ENCODE peak calls at places on chromosomes 5 and 9, in six cellular contexts. One of them, this sample, is unnamed.

GRCh38 chr9:36995927-36996471 is 38.1 kb downstream of the PAX5 start:
- DNase-seq in stomach: peak
- DNase-seq in Panc1: peak
- DNase-seq in heart right ventricle: peak
- DNase-seq in PC-3: peak
- DNase-seq in aorta: no peak
- DNase-seq in this sample: peak

GRCh38 chr5:135107986-135108385 is 74.0 kb upstream of the PITX1 start:
- DNase-seq in stomach: no peak
- DNase-seq in Panc1: no peak
- DNase-seq in heart right ventricle: no peak
- DNase-seq in PC-3: no peak
- DNase-seq in aorta: peak
- DNase-seq in this sample: no peak

GRCh38 chr9:134231330-134231745 is 67.0 kb upstream of the RNU6ATAC start:
- DNase-seq in stomach: no peak
- DNase-seq in Panc1: no peak
- DNase-seq in heart right ventricle: no peak
- DNase-seq in PC-3: no peak
- DNase-seq in aorta: no peak
- DNase-seq in this sample: no peak

GRCh38 chr5:133967715-133968056 is 739 bp downstream of the C5orf15 start:
- DNase-seq in stomach: peak
- DNase-seq in Panc1: no peak
- DNase-seq in heart right ventricle: no peak
- DNase-seq in PC-3: no peak
- DNase-seq in aorta: no peak
- DNase-seq in this sample: no peak

GRCh38 chr5:68405026-68405684 is 189.6 kb downstream of the PIK3R1 start:
- DNase-seq in stomach: no peak
- DNase-seq in Panc1: no peak
- DNase-seq in heart right ventricle: no peak
- DNase-seq in PC-3: peak
- DNase-seq in aorta: no peak
- DNase-seq in this sample: peak

GRCh38 chr9:114287001-114287762 is 35.7 kb upstream of the ORM1 start:
- DNase-seq in stomach: no peak
- DNase-seq in Panc1: no peak
- DNase-seq in heart right ventricle: no peak
- DNase-seq in PC-3: no peak
- DNase-seq in aorta: peak
- DNase-seq in this sample: no peak

GRCh38 chr5:73126381-73126780 is 6.0 kb downstream of the TMEM171 start:
- DNase-seq in stomach: no peak
- DNase-seq in Panc1: no peak
- DNase-seq in heart right ventricle: no peak
- DNase-seq in PC-3: no peak
- DNase-seq in aorta: no peak
- DNase-seq in this sample: no peak

GRCh38 chr5:96207420-96207819 is 225.6 kb downstream of the PCSK1 start:
- DNase-seq in stomach: no peak
- DNase-seq in Panc1: no peak
- DNase-seq in heart right ventricle: no peak
- DNase-seq in PC-3: no peak
- DNase-seq in aorta: no peak
- DNase-seq in this sample: no peak

GRCh38 chr5:173035904-173036707 is 20.0 kb upstream of the CREBRF start:
- DNase-seq in stomach: no peak
- DNase-seq in Panc1: no peak
- DNase-seq in heart right ventricle: no peak
- DNase-seq in PC-3: no peak
- DNase-seq in aorta: no peak
- DNase-seq in this sample: no peak

GRCh38 chr9:26426732-26427131 is 465.9 kb downstream of the CAAP1 start:
- DNase-seq in stomach: no peak
- DNase-seq in Panc1: no peak
- DNase-seq in heart right ventricle: no peak
- DNase-seq in PC-3: no peak
- DNase-seq in aorta: peak
- DNase-seq in this sample: no peak

GRCh38 chr5:132103380-132103951 is 29.9 kb downstream of the CSF2 start:
- DNase-seq in stomach: peak
- DNase-seq in Panc1: peak
- DNase-seq in heart right ventricle: peak
- DNase-seq in PC-3: peak
- DNase-seq in aorta: peak
- DNase-seq in this sample: peak

GRCh38 chr9:16708638-16709435 is 161.6 kb downstream of the BNC2 start:
- DNase-seq in stomach: no peak
- DNase-seq in Panc1: no peak
- DNase-seq in heart right ventricle: no peak
- DNase-seq in PC-3: no peak
- DNase-seq in aorta: no peak
- DNase-seq in this sample: no peak

GRCh38 chr9:107173422-107174180 is 109.5 kb upstream of the RAD23B start:
- DNase-seq in stomach: no peak
- DNase-seq in Panc1: no peak
- DNase-seq in heart right ventricle: no peak
- DNase-seq in PC-3: peak
- DNase-seq in aorta: no peak
- DNase-seq in this sample: no peak

GRCh38 chr5:133569347-133569746 is 43.0 kb downstream of the FSTL4 start:
- DNase-seq in stomach: no peak
- DNase-seq in Panc1: no peak
- DNase-seq in heart right ventricle: no peak
- DNase-seq in PC-3: peak
- DNase-seq in aorta: no peak
- DNase-seq in this sample: no peak

GRCh38 chr5:73387630-73388370 is 60.8 kb downstream of the FOXD1 start:
- DNase-seq in stomach: no peak
- DNase-seq in Panc1: no peak
- DNase-seq in heart right ventricle: no peak
- DNase-seq in PC-3: no peak
- DNase-seq in aorta: no peak
- DNase-seq in this sample: no peak

GRCh38 chr9:134169724-134170401 is 5.5 kb upstream of the RNU6ATAC start:
- DNase-seq in stomach: no peak
- DNase-seq in Panc1: no peak
- DNase-seq in heart right ventricle: no peak
- DNase-seq in PC-3: no peak
- DNase-seq in aorta: no peak
- DNase-seq in this sample: no peak

GRCh38 chr5:159184858-159185381 is 24.4 kb downstream of the RNF145 start:
- DNase-seq in stomach: no peak
- DNase-seq in Panc1: no peak
- DNase-seq in heart right ventricle: no peak
- DNase-seq in PC-3: peak
- DNase-seq in aorta: no peak
- DNase-seq in this sample: no peak

GRCh38 chr5:60354322-60354721 is 345.6 kb downstream of the DEPDC1B start:
- DNase-seq in stomach: no peak
- DNase-seq in Panc1: no peak
- DNase-seq in heart right ventricle: no peak
- DNase-seq in PC-3: no peak
- DNase-seq in aorta: no peak
- DNase-seq in this sample: no peak

GRCh38 chr5:38618154-38618553 is 61.7 kb upstream of the LIFR start:
- DNase-seq in stomach: no peak
- DNase-seq in Panc1: no peak
- DNase-seq in heart right ventricle: no peak
- DNase-seq in PC-3: no peak
- DNase-seq in aorta: no peak
- DNase-seq in this sample: no peak

GRCh38 chr5:161258438-161258837 is 288.1 kb downstream of the GABRB2 start:
- DNase-seq in stomach: no peak
- DNase-seq in Panc1: no peak
- DNase-seq in heart right ventricle: no peak
- DNase-seq in PC-3: no peak
- DNase-seq in aorta: no peak
- DNase-seq in this sample: no peak

GRCh38 chr9:29039258-29039657 is 1466.0 kb upstream of the C9orf72 start:
- DNase-seq in stomach: no peak
- DNase-seq in Panc1: no peak
- DNase-seq in heart right ventricle: no peak
- DNase-seq in PC-3: peak
- DNase-seq in aorta: no peak
- DNase-seq in this sample: peak

GRCh38 chr9:83198336-83198735 is 135.4 kb upstream of the RASEF start:
- DNase-seq in stomach: no peak
- DNase-seq in Panc1: no peak
- DNase-seq in heart right ventricle: no peak
- DNase-seq in PC-3: no peak
- DNase-seq in aorta: no peak
- DNase-seq in this sample: no peak

GRCh38 chr9:137682431-137682991 is 63.7 kb downstream of the EHMT1 start:
- DNase-seq in stomach: no peak
- DNase-seq in Panc1: no peak
- DNase-seq in heart right ventricle: no peak
- DNase-seq in PC-3: no peak
- DNase-seq in aorta: no peak
- DNase-seq in this sample: no peak

GRCh38 chr9:125585503-125586172 is 121.4 kb downstream of the MAPKAP1 start:
- DNase-seq in stomach: no peak
- DNase-seq in Panc1: no peak
- DNase-seq in heart right ventricle: no peak
- DNase-seq in PC-3: no peak
- DNase-seq in aorta: no peak
- DNase-seq in this sample: no peak

DNA sequence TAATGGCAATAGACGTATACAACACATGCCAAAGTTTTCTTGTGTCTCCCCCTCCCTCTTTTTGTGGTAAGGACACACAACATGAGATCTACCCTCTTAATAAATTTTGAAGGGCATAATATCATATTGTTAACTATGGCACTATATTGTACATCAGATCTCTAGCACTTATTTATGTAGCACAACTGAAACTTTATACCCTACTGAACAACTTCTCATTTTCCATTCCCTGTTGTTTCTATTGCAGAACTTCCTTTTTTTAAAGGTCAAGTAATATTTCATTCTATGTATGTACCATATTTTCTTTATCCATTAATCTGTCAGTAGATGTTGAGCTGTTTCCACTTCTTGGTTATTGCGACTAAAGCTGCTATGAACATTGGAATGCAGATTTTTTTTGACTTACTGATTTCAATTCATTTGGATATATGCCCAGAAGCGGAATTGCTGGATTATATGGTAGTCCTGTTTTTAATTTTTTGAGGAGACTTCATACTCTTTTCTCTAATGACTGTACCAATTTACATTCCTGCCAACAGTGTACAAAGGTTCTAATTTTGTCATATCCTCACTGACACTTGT is 305.3 kb downstream of the PRR16 start:
- DNase-seq in stomach: no peak
- DNase-seq in Panc1: no peak
- DNase-seq in heart right ventricle: no peak
- DNase-seq in PC-3: no peak
- DNase-seq in aorta: no peak
- DNase-seq in this sample: no peak
- H3K27ac ChIP-seq in stomach: no peak
- H3K27ac ChIP-seq in Panc1: no peak
- H3K27ac ChIP-seq in heart right ventricle: no peak
- H3K27ac ChIP-seq in PC-3: no peak
- H3K27ac ChIP-seq in aorta: no peak
- H3K27ac ChIP-seq in this sample: no peak

DNA sequence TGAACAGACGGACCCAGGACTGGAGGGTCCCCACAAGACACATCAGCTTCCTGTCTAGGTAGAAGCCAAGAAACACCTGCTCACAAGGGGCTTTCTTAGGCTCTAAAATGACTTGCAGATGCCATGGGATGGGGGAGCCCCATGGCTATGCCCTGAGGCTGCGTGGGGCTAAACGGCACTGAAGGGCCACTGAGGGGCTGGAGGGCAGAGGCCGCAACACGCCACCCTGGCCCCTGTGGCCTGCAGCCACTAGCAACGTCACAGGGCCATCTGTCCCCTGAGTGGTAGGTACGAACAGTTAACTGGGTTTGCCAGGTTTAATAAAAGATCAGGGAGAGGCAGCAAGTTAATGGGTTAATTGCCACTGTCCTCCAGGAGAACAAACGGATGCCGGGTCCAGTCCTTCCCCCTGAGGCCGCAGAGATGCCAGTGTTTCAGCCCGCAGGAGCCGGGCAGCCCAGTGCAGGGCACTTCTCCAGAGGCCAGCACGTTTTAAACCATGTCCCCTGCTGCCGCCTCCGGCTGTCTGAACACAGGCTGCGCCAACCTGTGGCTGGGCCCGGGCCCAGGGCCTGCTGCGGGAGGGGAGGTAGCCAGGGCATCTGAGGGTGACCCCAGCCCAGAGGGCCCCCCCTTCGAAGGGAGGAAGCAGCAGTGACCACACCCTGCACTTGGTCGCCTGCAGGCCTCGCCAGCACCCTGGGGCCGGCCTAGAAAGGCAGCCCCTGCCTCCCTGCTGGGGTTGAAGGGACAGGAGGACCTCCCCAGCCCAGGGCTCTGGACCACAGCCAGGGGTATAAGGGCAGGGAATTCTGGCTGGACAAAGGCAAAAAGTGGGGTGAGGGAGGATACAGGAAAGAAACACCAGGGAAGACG is 227.4 kb downstream of the FANCC start:
- DNase-seq in stomach: peak
- DNase-seq in Panc1: no peak
- DNase-seq in heart right ventricle: peak
- DNase-seq in PC-3: no peak
- DNase-seq in aorta: peak
- DNase-seq in this sample: peak
- H3K27ac ChIP-seq in stomach: peak
- H3K27ac ChIP-seq in Panc1: peak
- H3K27ac ChIP-seq in heart right ventricle: peak
- H3K27ac ChIP-seq in PC-3: no peak
- H3K27ac ChIP-seq in aorta: peak
- H3K27ac ChIP-seq in this sample: peak

GRCh38 chr5:65203746-65204145 is 278.0 kb downstream of the ADAMTS6 start:
- DNase-seq in stomach: no peak
- DNase-seq in Panc1: no peak
- DNase-seq in heart right ventricle: no peak
- DNase-seq in PC-3: peak
- DNase-seq in aorta: no peak
- DNase-seq in this sample: no peak
- H3K27ac ChIP-seq in stomach: no peak
- H3K27ac ChIP-seq in Panc1: no peak
- H3K27ac ChIP-seq in heart right ventricle: no peak
- H3K27ac ChIP-seq in PC-3: peak
- H3K27ac ChIP-seq in aorta: no peak
- H3K27ac ChIP-seq in this sample: peak

GRCh38 chr5:87190041-87190440 is 77.6 kb upstream of the RASA1 start:
- DNase-seq in stomach: no peak
- DNase-seq in Panc1: no peak
- DNase-seq in heart right ventricle: no peak
- DNase-seq in PC-3: peak
- DNase-seq in aorta: no peak
- DNase-seq in this sample: no peak

GRCh38 chr5:87184544-87184943 is 83.1 kb upstream of the RASA1 start:
- DNase-seq in stomach: no peak
- DNase-seq in Panc1: no peak
- DNase-seq in heart right ventricle: no peak
- DNase-seq in PC-3: no peak
- DNase-seq in aorta: no peak
- DNase-seq in this sample: no peak

GRCh38 chr5:87182622-87183021 is 85.1 kb upstream of the RASA1 start:
- DNase-seq in stomach: no peak
- DNase-seq in Panc1: no peak
- DNase-seq in heart right ventricle: no peak
- DNase-seq in PC-3: no peak
- DNase-seq in aorta: no peak
- DNase-seq in this sample: no peak

GRCh38 chr5:87188411-87188810 is 79.3 kb upstream of the RASA1 start:
- DNase-seq in stomach: no peak
- DNase-seq in Panc1: no peak
- DNase-seq in heart right ventricle: no peak
- DNase-seq in PC-3: peak
- DNase-seq in aorta: no peak
- DNase-seq in this sample: no peak

GRCh38 chr5:87185838-87186237 is 81.8 kb upstream of the RASA1 start:
- DNase-seq in stomach: no peak
- DNase-seq in Panc1: no peak
- DNase-seq in heart right ventricle: no peak
- DNase-seq in PC-3: peak
- DNase-seq in aorta: no peak
- DNase-seq in this sample: no peak
- H3K27ac ChIP-seq in stomach: no peak
- H3K27ac ChIP-seq in Panc1: no peak
- H3K27ac ChIP-seq in heart right ventricle: no peak
- H3K27ac ChIP-seq in PC-3: no peak
- H3K27ac ChIP-seq in aorta: no peak
- H3K27ac ChIP-seq in this sample: no peak

This sample was measured in PC-9.